ENCODE peak calls at places on chromosomes 7 and 10, in seven cellular contexts. S, E, K, B, J, N and Q are unnamed samples.

GRCh38 chr10:11822809-11823121 is 391 bp upstream of the PROSER2 start:
- DNase-seq in S (no peak), E (no peak), K (no peak), B (no peak), J (no peak), N (no peak), Q (no peak)

GRCh38 chr10:127252818-127253217 is 56.4 kb upstream of the INSYN2A start:
- DNase-seq in S (no peak), E (no peak), K (no peak), B (no peak), J (no peak), N (no peak), Q (no peak)

GRCh38 chr7:134449596-134450194 is 9.2 kb downstream of the AKR1B1 start:
- DNase-seq in S (no peak), E (no peak), K (no peak), B (no peak), J (peak), N (no peak), Q (no peak)

GRCh38 chr10:114709966-114710365 is 51.9 kb upstream of the ABLIM1 start:
- DNase-seq in S (no peak), E (peak), K (no peak), B (no peak), J (peak), N (no peak), Q (no peak)

GRCh38 chr7:99451936-99452335 is 13.2 kb downstream of the CPSF4 start:
- DNase-seq in S (no peak), E (no peak), K (peak), B (no peak), J (no peak), N (no peak), Q (no peak)

GRCh38 chr7:54345746-54346145 is 196.4 kb upstream of the VSTM2A start:
- DNase-seq in S (no peak), E (no peak), K (no peak), B (no peak), J (no peak), N (no peak), Q (no peak)

GRCh38 chr7:135188298-135188984 is 17.9 kb upstream of the CYREN start:
- DNase-seq in S (no peak), E (peak), K (no peak), B (no peak), J (no peak), N (no peak), Q (no peak)

GRCh38 chr10:43708256-43708655 is 59.6 kb upstream of the ZNF32 start:
- DNase-seq in S (no peak), E (no peak), K (no peak), B (no peak), J (no peak), N (no peak), Q (no peak)

GRCh38 chr10:121216721-121217181 is 365.6 kb downstream of the WDR11 start:
- DNase-seq in S (no peak), E (no peak), K (peak), B (no peak), J (no peak), N (no peak), Q (no peak)

GRCh38 chr10:118957966-118958365 is 71.5 kb upstream of the NANOS1 start:
- DNase-seq in S (no peak), E (no peak), K (no peak), B (no peak), J (no peak), N (no peak), Q (no peak)

GRCh38 chr10:83122336-83122735 is 1017.0 kb upstream of the GHITM start:
- DNase-seq in S (no peak), E (no peak), K (no peak), B (no peak), J (no peak), N (no peak), Q (no peak)

GRCh38 chr10:78991187-78991586 is 77.6 kb upstream of the ZMIZ1 start:
- DNase-seq in S (no peak), E (peak), K (no peak), B (no peak), J (peak), N (no peak), Q (no peak)

GRCh38 chr10:3980139-3980538 is 195.1 kb upstream of the KLF6 start:
- DNase-seq in S (no peak), E (no peak), K (no peak), B (no peak), J (no peak), N (no peak), Q (no peak)

GRCh38 chr7:1558181-1558811 is 2.3 kb upstream of the TMEM184A start:
- DNase-seq in S (no peak), E (no peak), K (no peak), B (no peak), J (no peak), N (no peak), Q (no peak)

GRCh38 chr7:19377611-19378339 is 232.6 kb upstream of the FERD3L start:
- DNase-seq in S (no peak), E (peak), K (no peak), B (peak), J (peak), N (no peak), Q (no peak)

GRCh38 chr7:148108381-148108780 is 482.2 kb upstream of the C7orf33 start:
- DNase-seq in S (no peak), E (no peak), K (no peak), B (no peak), J (no peak), N (no peak), Q (no peak)

GRCh38 chr7:21568762-21569161 is 25.9 kb downstream of the DNAH11 start:
- DNase-seq in S (no peak), E (peak), K (no peak), B (no peak), J (no peak), N (no peak), Q (no peak)

GRCh38 chr10:118978316-118978997 is 51.1 kb upstream of the NANOS1 start:
- DNase-seq in S (no peak), E (no peak), K (no peak), B (no peak), J (no peak), N (no peak), Q (no peak)

GRCh38 chr7:31603076-31603475 is 83.9 kb upstream of the PPP1R17 start:
- DNase-seq in S (no peak), E (no peak), K (no peak), B (no peak), J (no peak), N (no peak), Q (no peak)

GRCh38 chr10:18368681-18369080 is 228.5 kb downstream of the CACNB2 start:
- DNase-seq in S (no peak), E (peak), K (no peak), B (no peak), J (peak), N (no peak), Q (no peak)

GRCh38 chr7:55163733-55164132 is 144.9 kb downstream of the EGFR start:
- DNase-seq in S (no peak), E (no peak), K (no peak), B (no peak), J (no peak), N (no peak), Q (no peak)

GRCh38 chr10:110317866-110318850 is 13.4 kb upstream of the SMNDC1 start:
- DNase-seq in S (no peak), E (no peak), K (no peak), B (no peak), J (no peak), N (no peak), Q (no peak)

GRCh38 chr7:142104550-142105527 is 6.7 kb upstream of the MGAM2 start:
- DNase-seq in S (peak), E (peak), K (no peak), B (no peak), J (no peak), N (no peak), Q (no peak)

GRCh38 chr10:116879817-116880216 is 30.5 kb downstream of the ENO4 start:
- DNase-seq in S (no peak), E (no peak), K (no peak), B (no peak), J (no peak), N (no peak), Q (no peak)